ENCODE peak calls at places on chromosomes 2 and 18, in four cellular contexts. One of them, this sample, is unnamed.

GRCh38 chr2:166560022-166560421 is 66.0 kb upstream of the SCN7A start:
- DNase-seq in heart left ventricle: no peak
- DNase-seq in H9: no peak
- DNase-seq in fibroblast of pulmonary artery: no peak
- DNase-seq in this sample: no peak

GRCh38 chr2:169439900-169440299 is 39.4 kb upstream of the BBS5 start:
- DNase-seq in fibroblast of pulmonary artery: no peak
- DNase-seq in H9: no peak
- DNase-seq in heart left ventricle: no peak
- DNase-seq in this sample: no peak

GRCh38 chr2:171205551-171205950 is 44.9 kb upstream of the TLK1 start:
- DNase-seq in heart left ventricle: no peak
- DNase-seq in H9: no peak
- DNase-seq in fibroblast of pulmonary artery: no peak
- DNase-seq in this sample: no peak

GRCh38 chr2:60608679-60609078 is 55.2 kb upstream of the BCL11A start:
- DNase-seq in H9: no peak
- DNase-seq in heart left ventricle: no peak
- DNase-seq in fibroblast of pulmonary artery: peak
- DNase-seq in this sample: no peak

GRCh38 chr18:70464343-70465114 is 175.7 kb downstream of the SOCS6 start:
- DNase-seq in H9: peak
- DNase-seq in fibroblast of pulmonary artery: peak
- DNase-seq in heart left ventricle: peak
- DNase-seq in this sample: peak

GRCh38 chr2:96340493-96341414 is 5.2 kb downstream of the NCAPH start:
- DNase-seq in fibroblast of pulmonary artery: no peak
- DNase-seq in H9: no peak
- DNase-seq in heart left ventricle: no peak
- DNase-seq in this sample: no peak

GRCh38 chr2:127628767-127629614 is 17.0 kb upstream of the GPR17 start:
- DNase-seq in H9: no peak
- DNase-seq in fibroblast of pulmonary artery: no peak
- DNase-seq in heart left ventricle: peak
- DNase-seq in this sample: no peak

GRCh38 chr2:19675856-19676460 is 225.8 kb downstream of the TTC32 start:
- DNase-seq in H9: no peak
- DNase-seq in fibroblast of pulmonary artery: no peak
- DNase-seq in heart left ventricle: no peak
- DNase-seq in this sample: no peak

GRCh38 chr2:23404426-23404825 is 19.4 kb downstream of the KLHL29 start:
- DNase-seq in heart left ventricle: no peak
- DNase-seq in fibroblast of pulmonary artery: peak
- DNase-seq in H9: peak
- DNase-seq in this sample: peak

GRCh38 chr2:230863442-230864121 is 1.2 kb upstream of the ITM2C start:
- DNase-seq in heart left ventricle: no peak
- DNase-seq in fibroblast of pulmonary artery: no peak
- DNase-seq in H9: no peak
- DNase-seq in this sample: no peak

GRCh38 chr2:44285237-44285636 is 10.0 kb downstream of the SLC3A1 start:
- DNase-seq in fibroblast of pulmonary artery: no peak
- DNase-seq in heart left ventricle: no peak
- DNase-seq in H9: no peak
- DNase-seq in this sample: no peak

GRCh38 chr2:98487806-98488189 is 43.1 kb downstream of the INPP4A start:
- DNase-seq in fibroblast of pulmonary artery: peak
- DNase-seq in H9: peak
- DNase-seq in heart left ventricle: no peak
- DNase-seq in this sample: no peak

GRCh38 chr2:160568861-160569260 is 75.3 kb upstream of the RBMS1 start:
- DNase-seq in fibroblast of pulmonary artery: no peak
- DNase-seq in H9: no peak
- DNase-seq in heart left ventricle: no peak
- DNase-seq in this sample: no peak

GRCh38 chr2:68727698-68728375 is 6.8 kb upstream of the ARHGAP25 start:
- DNase-seq in H9: no peak
- DNase-seq in heart left ventricle: no peak
- DNase-seq in fibroblast of pulmonary artery: peak
- DNase-seq in this sample: no peak

GRCh38 chr2:67544286-67544685 is 147.2 kb downstream of the ETAA1 start:
- DNase-seq in H9: no peak
- DNase-seq in fibroblast of pulmonary artery: no peak
- DNase-seq in heart left ventricle: no peak
- DNase-seq in this sample: no peak

GRCh38 chr2:109694190-109694589 is 80.0 kb downstream of the SOWAHC start:
- DNase-seq in heart left ventricle: no peak
- DNase-seq in fibroblast of pulmonary artery: peak
- DNase-seq in H9: no peak
- DNase-seq in this sample: no peak

GRCh38 chr2:181954538-181954883 is 31.1 kb upstream of the PPP1R1C start:
- DNase-seq in heart left ventricle: no peak
- DNase-seq in fibroblast of pulmonary artery: no peak
- DNase-seq in H9: no peak
- DNase-seq in this sample: no peak

GRCh38 chr2:187971893-187972292 is 319.8 kb upstream of the GULP1 start:
- DNase-seq in fibroblast of pulmonary artery: no peak
- DNase-seq in H9: no peak
- DNase-seq in heart left ventricle: no peak
- DNase-seq in this sample: no peak

GRCh38 chr2:27441958-27442281 is 261 bp upstream of the KRTCAP3 start:
- DNase-seq in H9: no peak
- DNase-seq in heart left ventricle: no peak
- DNase-seq in fibroblast of pulmonary artery: no peak
- DNase-seq in this sample: no peak
- TF ChIP-seq CTCF in H9: no peak
- TF ChIP-seq CTCF in heart left ventricle: no peak
- TF ChIP-seq CTCF in fibroblast of pulmonary artery: no peak
- TF ChIP-seq CTCF in this sample: no peak

GRCh38 chr2:11421863-11422490 is 44.0 kb downstream of the E2F6 start:
- DNase-seq in fibroblast of pulmonary artery: no peak
- DNase-seq in H9: no peak
- DNase-seq in heart left ventricle: no peak
- DNase-seq in this sample: no peak

GRCh38 chr2:11422491-11422865 is 43.5 kb downstream of the E2F6 start:
- DNase-seq in H9: no peak
- DNase-seq in heart left ventricle: no peak
- DNase-seq in fibroblast of pulmonary artery: no peak
- DNase-seq in this sample: no peak

GRCh38 chr2:11430729-11431128 is 35.2 kb downstream of the E2F6 start:
- DNase-seq in heart left ventricle: no peak
- DNase-seq in fibroblast of pulmonary artery: no peak
- DNase-seq in H9: no peak
- DNase-seq in this sample: no peak

GRCh38 chr2:11422901-11423435 is 43.0 kb downstream of the E2F6 start:
- DNase-seq in heart left ventricle: no peak
- DNase-seq in H9: no peak
- DNase-seq in fibroblast of pulmonary artery: no peak
- DNase-seq in this sample: no peak

DNA sequence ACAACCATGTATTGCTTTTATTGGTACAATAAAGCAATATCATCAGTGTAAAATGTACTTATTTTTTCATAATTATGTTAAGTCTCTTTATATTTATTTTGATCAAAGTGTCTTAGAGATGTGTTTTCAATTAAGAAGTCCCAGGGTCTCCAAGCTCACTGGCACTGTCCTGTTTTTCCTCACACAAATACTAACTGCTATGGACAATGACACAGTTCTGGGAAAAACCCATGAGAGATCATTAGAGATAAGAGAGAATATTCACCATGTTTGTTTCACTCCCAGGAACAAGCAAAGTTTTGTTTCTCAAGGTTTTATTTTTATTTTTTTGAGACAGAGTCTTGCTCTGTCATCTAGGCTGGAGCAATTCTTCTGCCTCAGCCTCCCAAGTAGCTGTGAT is 38.7 kb downstream of the E2F6 start:
- DNase-seq in fibroblast of pulmonary artery: no peak
- DNase-seq in heart left ventricle: no peak
- DNase-seq in H9: no peak
- DNase-seq in this sample: no peak
- TF ChIP-seq CTCF in fibroblast of pulmonary artery: no peak
- TF ChIP-seq CTCF in heart left ventricle: no peak
- TF ChIP-seq CTCF in H9: no peak
- TF ChIP-seq CTCF in this sample: no peak

GRCh38 chr2:200090683-200091082 is 135.3 kb downstream of the MAIP1 start:
- DNase-seq in heart left ventricle: no peak
- DNase-seq in fibroblast of pulmonary artery: no peak
- DNase-seq in H9: no peak
- DNase-seq in this sample: no peak

GRCh38 chr2:200089040-200089755 is 133.8 kb downstream of the MAIP1 start:
- DNase-seq in fibroblast of pulmonary artery: peak
- DNase-seq in H9: no peak
- DNase-seq in heart left ventricle: no peak
- DNase-seq in this sample: no peak

GRCh38 chr2:200089756-200090109 is 134.4 kb downstream of the MAIP1 start:
- DNase-seq in fibroblast of pulmonary artery: no peak
- DNase-seq in heart left ventricle: no peak
- DNase-seq in H9: no peak
- DNase-seq in this sample: no peak

GRCh38 chr2:200086911-200087310 is 131.5 kb downstream of the MAIP1 start:
- DNase-seq in heart left ventricle: no peak
- DNase-seq in fibroblast of pulmonary artery: no peak
- DNase-seq in H9: no peak
- DNase-seq in this sample: no peak

DNA sequence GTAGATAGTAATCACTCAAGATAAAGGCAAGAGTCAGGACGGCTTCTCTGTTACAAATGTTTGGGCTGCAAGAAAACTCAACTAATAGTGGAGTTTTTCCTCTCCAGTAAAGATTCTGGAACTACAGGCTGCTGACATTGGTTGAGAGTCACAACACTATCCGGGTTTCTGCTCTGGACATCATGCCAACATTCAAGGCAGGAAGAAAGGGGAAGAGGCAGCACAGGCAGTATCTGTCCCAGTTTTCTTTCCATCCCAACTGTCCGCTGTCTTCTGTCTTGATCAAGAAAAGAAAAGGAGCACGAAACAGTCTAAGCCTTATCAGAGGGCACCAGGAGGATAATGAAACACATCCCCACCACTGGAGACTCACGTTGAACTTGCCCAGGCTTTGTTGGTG is 132.1 kb downstream of the MAIP1 start:
- DNase-seq in fibroblast of pulmonary artery: no peak
- DNase-seq in H9: no peak
- DNase-seq in heart left ventricle: no peak
- DNase-seq in this sample: no peak
- TF ChIP-seq CTCF in fibroblast of pulmonary artery: no peak
- TF ChIP-seq CTCF in H9: no peak
- TF ChIP-seq CTCF in heart left ventricle: no peak
- TF ChIP-seq CTCF in this sample: no peak

GRCh38 chr2:46643493-46643892 is 164.1 kb downstream of the TMEM247 start:
- DNase-seq in H9: no peak
- DNase-seq in heart left ventricle: no peak
- DNase-seq in fibroblast of pulmonary artery: no peak
- DNase-seq in this sample: no peak
- TF ChIP-seq CTCF in H9: peak
- TF ChIP-seq CTCF in heart left ventricle: no peak
- TF ChIP-seq CTCF in fibroblast of pulmonary artery: peak
- TF ChIP-seq CTCF in this sample: peak

GRCh38 chr18:65752625-65753325 is 2.0 kb downstream of the CDH7 start:
- DNase-seq in heart left ventricle: no peak
- DNase-seq in fibroblast of pulmonary artery: no peak
- DNase-seq in H9: no peak
- DNase-seq in this sample: no peak

GRCh38 chr18:65751145-65752085 is 603 bp downstream of the CDH7 start:
- DNase-seq in fibroblast of pulmonary artery: no peak
- DNase-seq in heart left ventricle: no peak
- DNase-seq in H9: peak
- DNase-seq in this sample: peak

GRCh38 chr18:65754121-65754520 is 3.3 kb downstream of the CDH7 start:
- DNase-seq in fibroblast of pulmonary artery: no peak
- DNase-seq in H9: no peak
- DNase-seq in heart left ventricle: no peak
- DNase-seq in this sample: no peak

GRCh38 chr18:65755616-65756015 is 4.8 kb downstream of the CDH7 start:
- DNase-seq in heart left ventricle: no peak
- DNase-seq in H9: no peak
- DNase-seq in fibroblast of pulmonary artery: no peak
- DNase-seq in this sample: no peak

GRCh38 chr18:65753520-65753919 is 2.7 kb downstream of the CDH7 start:
- DNase-seq in H9: peak
- DNase-seq in heart left ventricle: no peak
- DNase-seq in fibroblast of pulmonary artery: peak
- DNase-seq in this sample: no peak
- TF ChIP-seq CTCF in H9: peak
- TF ChIP-seq CTCF in heart left ventricle: peak
- TF ChIP-seq CTCF in fibroblast of pulmonary artery: peak
- TF ChIP-seq CTCF in this sample: peak

This sample was measured in type B pancreatic cell.